ENCODE peak calls at places on chromosomes 1 and 21, in nine cellular contexts. One of them, this sample, is unnamed. For H3K9me3, the result is how much of the 10 kb centered on the place peaks cover.

GRCh38 chr1:184101571-184101970 is 50.0 kb downstream of the TSEN15 start:
- DNase-seq in upper lobe of right lung: no peak
- DNase-seq in spleen: no peak
- DNase-seq in cardiac muscle cell: no peak
- DNase-seq in OCI-LY7: no peak
- DNase-seq in neuronal stem cell: no peak
- DNase-seq in osteoblast: peak
- DNase-seq in breast epithelium: no peak
- DNase-seq in small intestine: no peak
- DNase-seq in this sample: no peak

GRCh38 chr1:29782846-29783500 is 546.7 kb downstream of the PTPRU start:
- DNase-seq in OCI-LY7: no peak
- DNase-seq in cardiac muscle cell: no peak
- DNase-seq in osteoblast: no peak
- DNase-seq in upper lobe of right lung: no peak
- DNase-seq in small intestine: no peak
- DNase-seq in breast epithelium: no peak
- DNase-seq in spleen: peak
- DNase-seq in neuronal stem cell: no peak
- DNase-seq in this sample: peak

GRCh38 chr1:204563780-204564179 is 47.6 kb downstream of the MDM4 start:
- DNase-seq in upper lobe of right lung: no peak
- DNase-seq in OCI-LY7: no peak
- DNase-seq in breast epithelium: no peak
- DNase-seq in spleen: no peak
- DNase-seq in small intestine: no peak
- DNase-seq in osteoblast: no peak
- DNase-seq in neuronal stem cell: no peak
- DNase-seq in cardiac muscle cell: no peak
- DNase-seq in this sample: no peak

GRCh38 chr1:220755316-220755715 is 7.2 kb downstream of the MTARC2 start:
- DNase-seq in spleen: no peak
- DNase-seq in OCI-LY7: no peak
- DNase-seq in small intestine: no peak
- DNase-seq in breast epithelium: no peak
- DNase-seq in neuronal stem cell: no peak
- DNase-seq in osteoblast: no peak
- DNase-seq in upper lobe of right lung: no peak
- DNase-seq in cardiac muscle cell: no peak
- DNase-seq in this sample: no peak

GRCh38 chr1:159181328-159182024 is 10.1 kb downstream of the CADM3 start:
- DNase-seq in upper lobe of right lung: no peak
- DNase-seq in osteoblast: peak
- DNase-seq in OCI-LY7: no peak
- DNase-seq in cardiac muscle cell: no peak
- DNase-seq in spleen: no peak
- DNase-seq in breast epithelium: no peak
- DNase-seq in neuronal stem cell: no peak
- DNase-seq in small intestine: no peak
- DNase-seq in this sample: no peak

GRCh38 chr21:22490044-22490443 is 1491.8 kb downstream of the NCAM2 start:
- DNase-seq in spleen: no peak
- DNase-seq in breast epithelium: no peak
- DNase-seq in neuronal stem cell: no peak
- DNase-seq in upper lobe of right lung: no peak
- DNase-seq in OCI-LY7: no peak
- DNase-seq in cardiac muscle cell: no peak
- DNase-seq in small intestine: no peak
- DNase-seq in osteoblast: no peak
- DNase-seq in this sample: no peak

GRCh38 chr1:170805957-170806662 is 129.2 kb upstream of the MROH9 start:
- DNase-seq in osteoblast: no peak
- DNase-seq in small intestine: no peak
- DNase-seq in cardiac muscle cell: peak
- DNase-seq in neuronal stem cell: no peak
- DNase-seq in upper lobe of right lung: no peak
- DNase-seq in spleen: no peak
- DNase-seq in breast epithelium: no peak
- DNase-seq in OCI-LY7: no peak
- DNase-seq in this sample: no peak

GRCh38 chr1:234969630-234970370 is 158.8 kb downstream of the TOMM20 start:
- DNase-seq in small intestine: no peak
- DNase-seq in spleen: no peak
- DNase-seq in upper lobe of right lung: peak
- DNase-seq in breast epithelium: no peak
- DNase-seq in osteoblast: peak
- DNase-seq in cardiac muscle cell: peak
- DNase-seq in neuronal stem cell: no peak
- DNase-seq in OCI-LY7: no peak
- DNase-seq in this sample: peak

GRCh38 chr1:98920441-98921110 is 84.1 kb downstream of the PLPPR5 start:
- DNase-seq in spleen: no peak
- DNase-seq in breast epithelium: no peak
- DNase-seq in small intestine: no peak
- DNase-seq in neuronal stem cell: no peak
- DNase-seq in OCI-LY7: no peak
- DNase-seq in osteoblast: peak
- DNase-seq in upper lobe of right lung: no peak
- DNase-seq in cardiac muscle cell: peak
- DNase-seq in this sample: no peak

GRCh38 chr1:33762099-33762830 is 101.6 kb upstream of the HMGB4 start:
- DNase-seq in spleen: no peak
- DNase-seq in OCI-LY7: no peak
- DNase-seq in neuronal stem cell: no peak
- DNase-seq in osteoblast: no peak
- DNase-seq in upper lobe of right lung: no peak
- DNase-seq in small intestine: no peak
- DNase-seq in cardiac muscle cell: no peak
- DNase-seq in breast epithelium: no peak
- DNase-seq in this sample: no peak

GRCh38 chr1:168842916-168843315 is 113.9 kb upstream of the DPT start:
- DNase-seq in neuronal stem cell: no peak
- DNase-seq in small intestine: no peak
- DNase-seq in OCI-LY7: no peak
- DNase-seq in cardiac muscle cell: no peak
- DNase-seq in osteoblast: no peak
- DNase-seq in upper lobe of right lung: no peak
- DNase-seq in spleen: no peak
- DNase-seq in breast epithelium: no peak
- DNase-seq in this sample: no peak

GRCh38 chr1:71414229-71414628 is 333.4 kb upstream of the ZRANB2 start:
- DNase-seq in breast epithelium: no peak
- DNase-seq in OCI-LY7: no peak
- DNase-seq in upper lobe of right lung: no peak
- DNase-seq in osteoblast: no peak
- DNase-seq in small intestine: no peak
- DNase-seq in spleen: no peak
- DNase-seq in neuronal stem cell: no peak
- DNase-seq in cardiac muscle cell: peak
- DNase-seq in this sample: peak

GRCh38 chr1:182626527-182626926 is 22.3 kb upstream of the RGS16 start:
- DNase-seq in cardiac muscle cell: no peak
- DNase-seq in osteoblast: no peak
- DNase-seq in neuronal stem cell: no peak
- DNase-seq in small intestine: peak
- DNase-seq in OCI-LY7: no peak
- DNase-seq in spleen: no peak
- DNase-seq in breast epithelium: no peak
- DNase-seq in upper lobe of right lung: no peak
- DNase-seq in this sample: no peak

GRCh38 chr1:26854953-26855352 is 8.0 kb upstream of the SFN start:
- DNase-seq in cardiac muscle cell: no peak
- DNase-seq in OCI-LY7: no peak
- DNase-seq in small intestine: peak
- DNase-seq in breast epithelium: no peak
- DNase-seq in neuronal stem cell: no peak
- DNase-seq in osteoblast: no peak
- DNase-seq in upper lobe of right lung: no peak
- DNase-seq in spleen: no peak
- DNase-seq in this sample: no peak

GRCh38 chr1:222583079-222583478 is 6.7 kb downstream of the TAF1A start:
- DNase-seq in breast epithelium: no peak
- DNase-seq in small intestine: no peak
- DNase-seq in OCI-LY7: peak
- DNase-seq in spleen: no peak
- DNase-seq in cardiac muscle cell: no peak
- DNase-seq in osteoblast: no peak
- DNase-seq in upper lobe of right lung: no peak
- DNase-seq in neuronal stem cell: no peak
- DNase-seq in this sample: no peak

GRCh38 chr21:41816583-41817165 is 49.8 kb upstream of the RIPK4 start:
- DNase-seq in spleen: peak
- DNase-seq in osteoblast: peak
- DNase-seq in breast epithelium: peak
- DNase-seq in upper lobe of right lung: peak
- DNase-seq in small intestine: peak
- DNase-seq in cardiac muscle cell: peak
- DNase-seq in neuronal stem cell: peak
- DNase-seq in OCI-LY7: peak
- DNase-seq in this sample: peak

GRCh38 chr1:68544651-68545050 is 47.8 kb upstream of the DEPDC1 start:
- DNase-seq in OCI-LY7: no peak
- DNase-seq in osteoblast: no peak
- DNase-seq in small intestine: no peak
- DNase-seq in cardiac muscle cell: no peak
- DNase-seq in upper lobe of right lung: no peak
- DNase-seq in spleen: no peak
- DNase-seq in neuronal stem cell: no peak
- DNase-seq in breast epithelium: no peak
- DNase-seq in this sample: no peak
- H3K9me3 ChIP-seq in OCI-LY7: under half
- H3K9me3 ChIP-seq in osteoblast: under half
- H3K9me3 ChIP-seq in small intestine: under half
- H3K9me3 ChIP-seq in cardiac muscle cell: under half
- H3K9me3 ChIP-seq in upper lobe of right lung: under half
- H3K9me3 ChIP-seq in spleen: under half
- H3K9me3 ChIP-seq in neuronal stem cell: under half
- H3K9me3 ChIP-seq in breast epithelium: under half
- H3K9me3 ChIP-seq in this sample: under half

DNA sequence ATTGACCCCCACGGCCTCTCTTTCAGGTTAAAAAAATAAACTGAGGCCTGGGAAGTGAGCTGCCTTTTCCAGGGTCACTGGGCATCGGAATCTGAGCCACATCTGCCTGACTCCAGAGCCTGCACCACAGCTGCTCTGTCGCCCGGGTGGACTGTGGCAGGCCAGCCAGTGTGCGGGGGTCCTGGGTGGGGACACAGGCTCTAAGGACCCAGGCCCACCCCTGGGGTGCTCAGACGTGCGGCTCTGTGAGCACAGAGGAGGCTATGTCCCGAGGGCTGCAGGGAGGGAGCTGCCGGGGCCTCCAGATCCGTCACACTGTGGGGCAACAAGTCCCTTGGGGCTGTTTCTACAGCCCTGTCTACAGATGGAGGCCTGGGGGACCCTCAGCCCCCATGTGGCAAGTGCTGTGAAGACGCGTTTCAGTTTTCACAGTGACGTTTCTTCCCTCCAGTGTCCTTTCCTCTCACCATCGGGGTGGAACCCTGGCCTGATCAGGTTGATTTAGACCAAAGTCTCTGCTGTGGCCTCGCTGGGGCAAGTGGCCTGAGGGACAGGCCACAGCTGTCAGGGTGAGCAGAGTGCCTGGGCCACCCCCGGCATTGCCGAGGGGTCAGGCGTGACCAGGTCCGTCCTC is 39.2 kb upstream of the ACTRT2 start:
- DNase-seq in small intestine: no peak
- DNase-seq in OCI-LY7: no peak
- DNase-seq in spleen: peak
- DNase-seq in neuronal stem cell: no peak
- DNase-seq in upper lobe of right lung: peak
- DNase-seq in cardiac muscle cell: no peak
- DNase-seq in osteoblast: peak
- DNase-seq in breast epithelium: no peak
- DNase-seq in this sample: no peak
- H3K9me3 ChIP-seq in small intestine: under half
- H3K9me3 ChIP-seq in OCI-LY7: under half
- H3K9me3 ChIP-seq in spleen: under half
- H3K9me3 ChIP-seq in neuronal stem cell: under half
- H3K9me3 ChIP-seq in upper lobe of right lung: under half
- H3K9me3 ChIP-seq in cardiac muscle cell: under half
- H3K9me3 ChIP-seq in osteoblast: under half
- H3K9me3 ChIP-seq in breast epithelium: under half
- H3K9me3 ChIP-seq in this sample: under half

DNA sequence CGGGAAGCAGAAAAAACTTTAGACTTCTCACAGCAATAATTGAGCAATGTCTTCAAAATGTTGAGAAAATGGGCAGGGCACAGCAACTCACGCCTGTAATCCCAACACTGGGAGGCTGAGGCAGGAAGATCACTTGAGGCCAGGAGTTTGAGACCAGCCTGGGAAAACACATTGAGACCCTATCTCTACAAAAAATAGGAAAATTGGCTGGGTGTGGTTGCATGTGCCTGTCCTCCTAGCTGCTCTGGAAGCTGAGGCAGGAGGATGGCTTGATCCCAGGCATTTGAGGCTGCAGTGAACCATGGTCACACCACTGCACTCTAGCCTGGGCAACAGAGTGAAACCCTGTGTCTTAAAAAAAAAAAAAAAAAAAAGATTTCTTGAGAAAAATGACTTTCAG is 7.8 kb upstream of the ZFP69 start:
- DNase-seq in neuronal stem cell: no peak
- DNase-seq in breast epithelium: no peak
- DNase-seq in small intestine: no peak
- DNase-seq in spleen: no peak
- DNase-seq in cardiac muscle cell: no peak
- DNase-seq in osteoblast: no peak
- DNase-seq in upper lobe of right lung: no peak
- DNase-seq in OCI-LY7: no peak
- DNase-seq in this sample: no peak
- H3K9me3 ChIP-seq in neuronal stem cell: half or more
- H3K9me3 ChIP-seq in breast epithelium: half or more
- H3K9me3 ChIP-seq in small intestine: under half
- H3K9me3 ChIP-seq in spleen: under half
- H3K9me3 ChIP-seq in cardiac muscle cell: under half
- H3K9me3 ChIP-seq in osteoblast: under half
- H3K9me3 ChIP-seq in upper lobe of right lung: half or more
- H3K9me3 ChIP-seq in OCI-LY7: under half
- H3K9me3 ChIP-seq in this sample: half or more

GRCh38 chr1:174315239-174315638 is 132.5 kb upstream of the GPR52 start:
- DNase-seq in cardiac muscle cell: no peak
- DNase-seq in breast epithelium: no peak
- DNase-seq in osteoblast: no peak
- DNase-seq in small intestine: no peak
- DNase-seq in OCI-LY7: no peak
- DNase-seq in spleen: no peak
- DNase-seq in neuronal stem cell: no peak
- DNase-seq in upper lobe of right lung: no peak
- DNase-seq in this sample: no peak

GRCh38 chr1:174308604-174309003 is 139.2 kb upstream of the GPR52 start:
- DNase-seq in small intestine: no peak
- DNase-seq in osteoblast: no peak
- DNase-seq in cardiac muscle cell: no peak
- DNase-seq in OCI-LY7: no peak
- DNase-seq in upper lobe of right lung: no peak
- DNase-seq in breast epithelium: no peak
- DNase-seq in spleen: no peak
- DNase-seq in neuronal stem cell: no peak
- DNase-seq in this sample: no peak

DNA sequence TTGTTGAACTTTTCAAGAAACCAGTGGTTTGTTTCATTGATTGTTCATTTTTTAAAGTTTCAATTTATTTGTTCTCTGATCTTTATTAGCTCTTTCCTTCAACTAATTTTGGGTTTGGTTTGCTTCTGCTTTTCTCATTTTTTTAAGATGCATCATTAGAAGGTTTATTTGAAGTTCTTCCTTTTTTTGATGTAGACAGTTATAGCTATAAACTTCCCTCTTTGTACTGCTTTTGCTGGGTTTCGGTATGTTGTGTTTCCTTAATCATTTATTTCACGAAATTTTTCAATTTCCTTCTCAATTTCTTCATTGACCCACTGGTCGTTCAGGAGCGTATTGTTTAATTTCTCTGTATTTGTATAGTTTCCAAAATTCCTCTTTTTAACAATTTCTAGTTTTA is 133.3 kb upstream of the GPR52 start:
- DNase-seq in spleen: no peak
- DNase-seq in neuronal stem cell: no peak
- DNase-seq in osteoblast: no peak
- DNase-seq in small intestine: no peak
- DNase-seq in OCI-LY7: no peak
- DNase-seq in cardiac muscle cell: no peak
- DNase-seq in breast epithelium: no peak
- DNase-seq in upper lobe of right lung: no peak
- DNase-seq in this sample: no peak
- H3K9me3 ChIP-seq in spleen: under half
- H3K9me3 ChIP-seq in neuronal stem cell: under half
- H3K9me3 ChIP-seq in osteoblast: under half
- H3K9me3 ChIP-seq in small intestine: under half
- H3K9me3 ChIP-seq in OCI-LY7: half or more
- H3K9me3 ChIP-seq in cardiac muscle cell: under half
- H3K9me3 ChIP-seq in breast epithelium: under half
- H3K9me3 ChIP-seq in upper lobe of right lung: under half
- H3K9me3 ChIP-seq in this sample: under half